ENCODE peak calls at places on chromosomes 7 and 10, in ten cellular contexts. F is kidney tubule cell; A is pancreas; G is brain microvascular endothelial cell; I is activated effector memory CD4-positive, alpha-beta T cell treated with anti-CD3 and anti-CD28 coated beads, Interleukin-2, amount 50 U/mL, for 16 hours; J is GM10248; L is mesenchymal stem cell; Y is hepatic stellate cell; H is stimulated activated CD4-positive, alpha-beta T cell treated with anti-CD3 and anti-CD28 coated beads, Interleukin-15, amount 100 ng/mL, for 24 hours; E is activated T-cell treated with anti-CD3 and anti-CD28 coated beads, Interleukin-2, amount 50 U/mL, for 72 hours. C is an unnamed sample.

GRCh38 chr10:101672536-101672935 is 22.4 kb downstream of the FBXW4 start:
- DNase-seq in F (no peak), A (no peak), G (no peak), I (no peak), J (no peak), L (no peak), Y (no peak), H (no peak), E (no peak), C (no peak)

GRCh38 chr10:80545258-80545881 is 7.7 kb downstream of the SH2D4B start:
- DNase-seq in F (no peak), A (no peak), G (no peak), I (no peak), J (no peak), L (no peak), Y (no peak), H (no peak), E (no peak), C (no peak)

GRCh38 chr7:73329861-73330581 is 2.1 kb downstream of the FKBP6 start:
- DNase-seq in F (peak; percentile 52), A (no peak), G (peak; percentile 19), I (no peak), J (no peak), L (peak; percentile 58), Y (peak; percentile 41), H (no peak), E (no peak), C (no peak)

GRCh38 chr7:44735403-44736165 is 13.1 kb upstream of the ZMIZ2 start:
- DNase-seq in F (peak; percentile 98), A (no peak), G (peak; percentile 97), I (no peak), J (no peak), L (peak; percentile 99), Y (peak; percentile 66), H (peak; percentile 65), E (peak; percentile 72), C (peak; percentile 75)

GRCh38 chr7:22350466-22351328 is 6.3 kb downstream of the RAPGEF5 start:
- DNase-seq in F (peak; percentile 42), A (no peak), G (peak; percentile 76), I (no peak), J (no peak), L (peak; percentile 75), Y (peak; percentile 34), H (no peak), E (no peak), C (no peak)

GRCh38 chr7:120028636-120029035 is 244.3 kb upstream of the KCND2 start:
- DNase-seq in F (no peak), A (no peak), G (no peak), I (no peak), J (no peak), L (no peak), Y (no peak), H (no peak), E (no peak), C (no peak)

GRCh38 chr10:91034494-91035157 is 113.7 kb upstream of the ANKRD1 start:
- DNase-seq in F (peak; percentile 38), A (no peak), G (no peak), I (no peak), J (no peak), L (no peak), Y (no peak), H (no peak), E (no peak), C (no peak)

GRCh38 chr10:112811741-112812551 is 138.1 kb upstream of the TCF7L2 start:
- DNase-seq in F (peak; percentile 98), A (no peak), G (peak; percentile 89), I (no peak), J (no peak), L (peak; percentile 90), Y (peak; percentile 94), H (no peak), E (no peak), C (no peak)

GRCh38 chr10:55232553-55232952 is 431.5 kb upstream of the PCDH15 start:
- DNase-seq in F (no peak), A (no peak), G (no peak), I (no peak), J (no peak), L (no peak), Y (no peak), H (no peak), E (no peak), C (no peak)

GRCh38 chr7:84190016-84190705 is 4.4 kb downstream of the SEMA3A start:
- DNase-seq in F (no peak), A (no peak), G (no peak), I (no peak), J (no peak), L (peak; percentile 51), Y (no peak), H (no peak), E (no peak), C (no peak)